ENCODE peak calls at places on chromosomes 3 and 15, in four cellular contexts. One of them, this sample, is unnamed.

GRCh38 chr15:55587321-55588069 is 650 bp downstream of the PYGO1 start:
- DNase-seq in LoVo: no peak
- DNase-seq in HuH-7.5: no peak
- DNase-seq in activated CD8-positive, alpha-beta memory T cell treated with anti-CD3 and anti-CD28 coated beads, Interleukin-2, amount 50 U/mL, for 4 hours: no peak
- DNase-seq in this sample: peak

GRCh38 chr3:164737174-164737573 is 341.1 kb downstream of the SI start:
- DNase-seq in LoVo: no peak
- DNase-seq in HuH-7.5: no peak
- DNase-seq in activated CD8-positive, alpha-beta memory T cell treated with anti-CD3 and anti-CD28 coated beads, Interleukin-2, amount 50 U/mL, for 4 hours: no peak
- DNase-seq in this sample: no peak

GRCh38 chr3:53161820-53162671 is 1.0 kb downstream of the PRKCD start:
- DNase-seq in LoVo: no peak
- DNase-seq in HuH-7.5: peak
- DNase-seq in activated CD8-positive, alpha-beta memory T cell treated with anti-CD3 and anti-CD28 coated beads, Interleukin-2, amount 50 U/mL, for 4 hours: peak
- DNase-seq in this sample: no peak

GRCh38 chr3:55486857-55487375 is at the start of gene WNT5A:
- DNase-seq in LoVo: no peak
- DNase-seq in HuH-7.5: no peak
- DNase-seq in activated CD8-positive, alpha-beta memory T cell treated with anti-CD3 and anti-CD28 coated beads, Interleukin-2, amount 50 U/mL, for 4 hours: no peak
- DNase-seq in this sample: peak

GRCh38 chr15:42084465-42085235 is 9.7 kb downstream of the PLA2G4D start:
- DNase-seq in LoVo: peak
- DNase-seq in HuH-7.5: peak
- DNase-seq in activated CD8-positive, alpha-beta memory T cell treated with anti-CD3 and anti-CD28 coated beads, Interleukin-2, amount 50 U/mL, for 4 hours: peak
- DNase-seq in this sample: peak

GRCh38 chr15:77633913-77634265 is 1.2 kb upstream of the LINGO1 start:
- DNase-seq in LoVo: no peak
- DNase-seq in HuH-7.5: no peak
- DNase-seq in activated CD8-positive, alpha-beta memory T cell treated with anti-CD3 and anti-CD28 coated beads, Interleukin-2, amount 50 U/mL, for 4 hours: no peak
- DNase-seq in this sample: no peak

GRCh38 chr3:134430174-134430573 is 55.6 kb downstream of the ANAPC13 start:
- DNase-seq in LoVo: no peak
- DNase-seq in HuH-7.5: no peak
- DNase-seq in activated CD8-positive, alpha-beta memory T cell treated with anti-CD3 and anti-CD28 coated beads, Interleukin-2, amount 50 U/mL, for 4 hours: no peak
- DNase-seq in this sample: no peak

GRCh38 chr3:132268956-132269355 is 48.3 kb upstream of the ACP3 start:
- DNase-seq in LoVo: no peak
- DNase-seq in HuH-7.5: no peak
- DNase-seq in activated CD8-positive, alpha-beta memory T cell treated with anti-CD3 and anti-CD28 coated beads, Interleukin-2, amount 50 U/mL, for 4 hours: no peak
- DNase-seq in this sample: peak

GRCh38 chr3:142215111-142215510 is 10.3 kb downstream of the GK5 start:
- DNase-seq in LoVo: peak
- DNase-seq in HuH-7.5: no peak
- DNase-seq in activated CD8-positive, alpha-beta memory T cell treated with anti-CD3 and anti-CD28 coated beads, Interleukin-2, amount 50 U/mL, for 4 hours: no peak
- DNase-seq in this sample: no peak

GRCh38 chr3:25386686-25387271 is 41.3 kb upstream of the RARB start:
- DNase-seq in LoVo: no peak
- DNase-seq in HuH-7.5: no peak
- DNase-seq in activated CD8-positive, alpha-beta memory T cell treated with anti-CD3 and anti-CD28 coated beads, Interleukin-2, amount 50 U/mL, for 4 hours: no peak
- DNase-seq in this sample: no peak

GRCh38 chr3:101867521-101867920 is 18.2 kb downstream of the NFKBIZ start:
- DNase-seq in LoVo: no peak
- DNase-seq in HuH-7.5: no peak
- DNase-seq in activated CD8-positive, alpha-beta memory T cell treated with anti-CD3 and anti-CD28 coated beads, Interleukin-2, amount 50 U/mL, for 4 hours: no peak
- DNase-seq in this sample: peak

GRCh38 chr3:185645596-185646381 is 59.7 kb downstream of the SENP2 start:
- DNase-seq in LoVo: no peak
- DNase-seq in HuH-7.5: no peak
- DNase-seq in activated CD8-positive, alpha-beta memory T cell treated with anti-CD3 and anti-CD28 coated beads, Interleukin-2, amount 50 U/mL, for 4 hours: no peak
- DNase-seq in this sample: no peak

GRCh38 chr3:133578548-133579191 is 5.2 kb downstream of the CDV3 start:
- DNase-seq in LoVo: peak
- DNase-seq in HuH-7.5: peak
- DNase-seq in activated CD8-positive, alpha-beta memory T cell treated with anti-CD3 and anti-CD28 coated beads, Interleukin-2, amount 50 U/mL, for 4 hours: no peak
- DNase-seq in this sample: peak

GRCh38 chr15:43511012-43511885 is 6.2 kb upstream of the MAP1A start:
- DNase-seq in LoVo: peak
- DNase-seq in HuH-7.5: peak
- DNase-seq in activated CD8-positive, alpha-beta memory T cell treated with anti-CD3 and anti-CD28 coated beads, Interleukin-2, amount 50 U/mL, for 4 hours: no peak
- DNase-seq in this sample: peak

GRCh38 chr15:32649336-32649735 is 7.8 kb downstream of the SCG5 start:
- DNase-seq in LoVo: no peak
- DNase-seq in HuH-7.5: peak
- DNase-seq in activated CD8-positive, alpha-beta memory T cell treated with anti-CD3 and anti-CD28 coated beads, Interleukin-2, amount 50 U/mL, for 4 hours: no peak
- DNase-seq in this sample: no peak

GRCh38 chr3:58355174-58355573 is 22.5 kb downstream of the PXK start:
- DNase-seq in LoVo: no peak
- DNase-seq in HuH-7.5: no peak
- DNase-seq in activated CD8-positive, alpha-beta memory T cell treated with anti-CD3 and anti-CD28 coated beads, Interleukin-2, amount 50 U/mL, for 4 hours: no peak
- DNase-seq in this sample: no peak

GRCh38 chr15:87711011-87711410 is 545.5 kb downstream of the NTRK3 start:
- DNase-seq in LoVo: no peak
- DNase-seq in HuH-7.5: no peak
- DNase-seq in activated CD8-positive, alpha-beta memory T cell treated with anti-CD3 and anti-CD28 coated beads, Interleukin-2, amount 50 U/mL, for 4 hours: no peak
- DNase-seq in this sample: no peak

GRCh38 chr3:197380786-197381185 is 82.4 kb upstream of the DLG1 start:
- DNase-seq in LoVo: no peak
- DNase-seq in HuH-7.5: no peak
- DNase-seq in activated CD8-positive, alpha-beta memory T cell treated with anti-CD3 and anti-CD28 coated beads, Interleukin-2, amount 50 U/mL, for 4 hours: no peak
- DNase-seq in this sample: no peak

GRCh38 chr3:143885803-143886427 is 37.6 kb upstream of the SLC9A9 start:
- DNase-seq in LoVo: peak
- DNase-seq in HuH-7.5: peak
- DNase-seq in activated CD8-positive, alpha-beta memory T cell treated with anti-CD3 and anti-CD28 coated beads, Interleukin-2, amount 50 U/mL, for 4 hours: no peak
- DNase-seq in this sample: peak

GRCh38 chr3:57963811-57964346 is 44.3 kb upstream of the FLNB start:
- DNase-seq in LoVo: no peak
- DNase-seq in HuH-7.5: no peak
- DNase-seq in activated CD8-positive, alpha-beta memory T cell treated with anti-CD3 and anti-CD28 coated beads, Interleukin-2, amount 50 U/mL, for 4 hours: no peak
- DNase-seq in this sample: no peak

GRCh38 chr3:148601766-148602685 is 95.7 kb upstream of the AGTR1 start:
- DNase-seq in LoVo: peak
- DNase-seq in HuH-7.5: no peak
- DNase-seq in activated CD8-positive, alpha-beta memory T cell treated with anti-CD3 and anti-CD28 coated beads, Interleukin-2, amount 50 U/mL, for 4 hours: no peak
- DNase-seq in this sample: peak

GRCh38 chr3:8822141-8822540 is 52.7 kb upstream of the OXTR start:
- DNase-seq in LoVo: no peak
- DNase-seq in HuH-7.5: no peak
- DNase-seq in activated CD8-positive, alpha-beta memory T cell treated with anti-CD3 and anti-CD28 coated beads, Interleukin-2, amount 50 U/mL, for 4 hours: no peak
- DNase-seq in this sample: no peak

GRCh38 chr3:51282931-51283330 is 102.2 kb upstream of the MANF start:
- DNase-seq in LoVo: no peak
- DNase-seq in HuH-7.5: no peak
- DNase-seq in activated CD8-positive, alpha-beta memory T cell treated with anti-CD3 and anti-CD28 coated beads, Interleukin-2, amount 50 U/mL, for 4 hours: no peak
- DNase-seq in this sample: no peak

GRCh38 chr3:172750069-172750367 is 508 bp upstream of the ECT2 start:
- DNase-seq in LoVo: no peak
- DNase-seq in HuH-7.5: no peak
- DNase-seq in activated CD8-positive, alpha-beta memory T cell treated with anti-CD3 and anti-CD28 coated beads, Interleukin-2, amount 50 U/mL, for 4 hours: no peak
- DNase-seq in this sample: no peak

GRCh38 chr15:91040851-91041250 is 18.5 kb upstream of the VPS33B start:
- DNase-seq in LoVo: no peak
- DNase-seq in HuH-7.5: no peak
- DNase-seq in activated CD8-positive, alpha-beta memory T cell treated with anti-CD3 and anti-CD28 coated beads, Interleukin-2, amount 50 U/mL, for 4 hours: no peak
- DNase-seq in this sample: no peak

GRCh38 chr15:70863450-70864218 is 9.7 kb upstream of the LARP6 start:
- DNase-seq in LoVo: peak
- DNase-seq in HuH-7.5: no peak
- DNase-seq in activated CD8-positive, alpha-beta memory T cell treated with anti-CD3 and anti-CD28 coated beads, Interleukin-2, amount 50 U/mL, for 4 hours: no peak
- DNase-seq in this sample: peak

GRCh38 chr15:69060744-69061143 is 46.2 kb downstream of the NOX5 start:
- DNase-seq in LoVo: no peak
- DNase-seq in HuH-7.5: no peak
- DNase-seq in activated CD8-positive, alpha-beta memory T cell treated with anti-CD3 and anti-CD28 coated beads, Interleukin-2, amount 50 U/mL, for 4 hours: no peak
- DNase-seq in this sample: no peak

GRCh38 chr15:57915827-57916531 is 149.5 kb downstream of the ALDH1A2 start:
- DNase-seq in LoVo: no peak
- DNase-seq in HuH-7.5: no peak
- DNase-seq in activated CD8-positive, alpha-beta memory T cell treated with anti-CD3 and anti-CD28 coated beads, Interleukin-2, amount 50 U/mL, for 4 hours: no peak
- DNase-seq in this sample: no peak

GRCh38 chr3:184578822-184579221 is 17.2 kb downstream of the EPHB3 start:
- DNase-seq in LoVo: no peak
- DNase-seq in HuH-7.5: no peak
- DNase-seq in activated CD8-positive, alpha-beta memory T cell treated with anti-CD3 and anti-CD28 coated beads, Interleukin-2, amount 50 U/mL, for 4 hours: no peak
- DNase-seq in this sample: no peak

GRCh38 chr3:150436161-150436560 is 28.1 kb downstream of the TSC22D2 start:
- DNase-seq in LoVo: no peak
- DNase-seq in HuH-7.5: no peak
- DNase-seq in activated CD8-positive, alpha-beta memory T cell treated with anti-CD3 and anti-CD28 coated beads, Interleukin-2, amount 50 U/mL, for 4 hours: no peak
- DNase-seq in this sample: no peak

GRCh38 chr3:162507397-162507796 is 1010.8 kb downstream of the OTOL1 start:
- DNase-seq in LoVo: no peak
- DNase-seq in HuH-7.5: no peak
- DNase-seq in activated CD8-positive, alpha-beta memory T cell treated with anti-CD3 and anti-CD28 coated beads, Interleukin-2, amount 50 U/mL, for 4 hours: no peak
- DNase-seq in this sample: no peak

GRCh38 chr3:159828542-159828943 is 160.1 kb upstream of the IL12A start:
- DNase-seq in LoVo: peak
- DNase-seq in HuH-7.5: no peak
- DNase-seq in activated CD8-positive, alpha-beta memory T cell treated with anti-CD3 and anti-CD28 coated beads, Interleukin-2, amount 50 U/mL, for 4 hours: no peak
- DNase-seq in this sample: peak

This sample was measured in Caki2.